ENCODE peak calls at places on chromosomes 2 and 18, in nine cellular contexts. L is NCI-H2171 treated with DMSO at 0.1 percent for 48 hours; F is hippocampal formation; C is uterus; H is activated effector memory CD4-positive, alpha-beta T cell treated with Interleukin-2 at 50 U/mL for 16 hours; R is mesendoderm; N is aorta; Q is colonic mucosa; I is fibroblast of the aortic adventitia. O is an unnamed sample.

GRCh38 chr18:75076286-75076685 is 132.7 kb downstream of the PTGR3 start:
- DNase-seq in L (no peak), F (no peak), C (no peak), H (no peak), R (no peak), N (no peak), Q (no peak), I (no peak), O (no peak)

GRCh38 chr2:158125756-158126498 is 24.3 kb downstream of the UPP2 start:
- DNase-seq in L (no peak), F (no peak), C (no peak), H (no peak), R (no peak), N (no peak), Q (no peak), I (no peak), O (no peak)

GRCh38 chr2:141341444-141341843 is 789.4 kb downstream of the LRP1B start:
- DNase-seq in L (no peak), F (no peak), C (no peak), H (no peak), R (peak), N (no peak), Q (no peak), I (peak), O (no peak)

GRCh38 chr2:54041135-54041534 is 70.3 kb upstream of the PSME4 start:
- DNase-seq in L (no peak), F (no peak), C (no peak), H (no peak), R (no peak), N (no peak), Q (no peak), I (no peak), O (no peak)

GRCh38 chr2:124001681-124002080 is 23.4 kb upstream of the CNTNAP5 start:
- DNase-seq in L (peak), F (no peak), C (no peak), H (no peak), R (no peak), N (no peak), Q (no peak), I (no peak), O (no peak)

GRCh38 chr2:230774348-230774951 is 61.8 kb downstream of the CAB39 start:
- DNase-seq in L (no peak), F (no peak), C (no peak), H (no peak), R (no peak), N (no peak), Q (no peak), I (peak), O (no peak)

GRCh38 chr2:170434900-170435640 is 257.1 kb downstream of the MYO3B start:
- DNase-seq in L (no peak), F (no peak), C (no peak), H (no peak), R (peak), N (no peak), Q (no peak), I (no peak), O (no peak)

GRCh38 chr2:62435720-62436119 is 70.3 kb downstream of the TMEM17 start:
- DNase-seq in L (no peak), F (no peak), C (no peak), H (no peak), R (no peak), N (no peak), Q (no peak), I (no peak), O (no peak)